ENCODE peak calls at places on chromosomes 12 and 14, in five cellular contexts. O is astrocyte of the spinal cord, B is cardiac fibroblast, S is BJ, K is fibroblast of pulmonary artery. U is an unnamed sample.

GRCh38 chr12:94057262-94058151 is 90.9 kb upstream of the PLXNC1 start:
- DNase-seq in S (no peak), K (no peak), B (no peak), O (no peak), U (no peak)

GRCh38 chr12:95784286-95784685 is 6.3 kb downstream of the NTN4 start:
- DNase-seq in K (no peak), O (peak; percentile 42), S (no peak), B (peak; percentile 76), U (peak; percentile 46)

GRCh38 chr12:91914701-91915100 is 230.9 kb downstream of the BTG1 start:
- DNase-seq in S (no peak), K (no peak), B (no peak), O (no peak), U (no peak)

GRCh38 chr12:106841471-106842302 is 67.2 kb downstream of the RIC8B start:
- DNase-seq in K (peak; percentile 72), O (peak; percentile 59), B (peak; percentile 69), S (peak; percentile 18), U (peak; percentile 50)

GRCh38 chr14:96119947-96120346 is 80.8 kb downstream of the C14orf132 start:
- DNase-seq in O (no peak), K (no peak), S (no peak), B (peak; percentile 23), U (no peak)

GRCh38 chr14:55588259-55588699 is 8.3 kb downstream of the KTN1 start:
- DNase-seq in K (no peak), O (peak; percentile 43), S (no peak), B (peak; percentile 44), U (peak; percentile 59)

GRCh38 chr14:61561657-61562276 is 133.5 kb upstream of the HIF1A start:
- DNase-seq in K (peak; percentile 100), O (peak; percentile 97), B (peak; percentile 99), S (peak; percentile 95), U (peak; percentile 98)

GRCh38 chr12:120314220-120314619 is 12.1 kb downstream of the SIRT4 start:
- DNase-seq in S (no peak), K (no peak), O (no peak), B (peak; percentile 10), U (no peak)

GRCh38 chr12:69987453-69988102 is 162.6 kb downstream of the MYRFL start:
- DNase-seq in S (peak; percentile 85), O (peak; percentile 82), B (peak; percentile 96), K (peak; percentile 98), U (peak; percentile 97)

GRCh38 chr14:44945264-44945663 is 16.5 kb downstream of the KLHL28 start:
- DNase-seq in B (peak; percentile 47), S (peak; percentile 33), O (peak; percentile 65), K (peak; percentile 44), U (no peak)

GRCh38 chr12:5267603-5268423 is 164.1 kb upstream of the NTF3 start:
- DNase-seq in K (no peak), S (no peak), B (no peak), O (peak; percentile 15), U (no peak)

GRCh38 chr12:54404061-54405004 is 14.7 kb downstream of the ITGA5 start:
- DNase-seq in B (peak; percentile 77), S (no peak), K (peak; percentile 76), O (peak; percentile 62), U (peak; percentile 67)

GRCh38 chr12:5184159-5184558 is 140.5 kb downstream of the KCNA5 start:
- DNase-seq in S (no peak), O (no peak), B (no peak), K (no peak), U (no peak)

GRCh38 chr12:108017658-108018057 is 111.4 kb upstream of the WSCD2 start:
- DNase-seq in B (no peak), K (no peak), S (no peak), O (no peak), U (no peak)

GRCh38 chr12:92208613-92209121 is 63.0 kb upstream of the BTG1 start:
- DNase-seq in O (peak; percentile 70), B (peak; percentile 74), K (peak; percentile 74), S (no peak), U (peak; percentile 87)

DNA sequence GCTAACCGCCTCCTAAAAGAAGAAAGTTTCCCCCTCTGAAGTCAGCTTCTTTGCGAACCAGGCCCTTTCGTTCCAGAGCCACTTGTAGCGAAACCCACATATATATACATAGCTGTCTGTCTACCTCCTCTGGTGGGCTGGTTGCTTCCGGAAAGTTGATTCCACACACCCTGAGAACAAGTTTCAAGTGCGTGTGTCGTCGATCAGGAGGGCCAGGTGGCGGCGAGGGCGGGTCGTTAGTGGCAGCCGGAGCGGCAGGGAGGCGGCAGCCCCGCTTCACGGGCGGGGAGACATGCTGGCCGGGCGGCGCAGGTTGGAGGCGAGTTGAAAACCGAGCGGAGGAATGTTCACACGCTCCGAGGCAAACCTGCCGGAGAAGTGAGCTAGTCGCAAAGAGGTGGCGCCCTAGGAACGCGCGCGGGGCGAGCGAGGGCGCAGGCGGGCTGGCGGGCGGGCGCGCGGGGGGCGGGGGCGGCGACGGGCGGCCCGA is 2.6 kb downstream of the PTHLH start:
- DNase-seq in K (peak; percentile 61), B (peak; percentile 65), O (peak; percentile 57), S (no peak), U (peak; percentile 90)
- TF ChIP-seq CTCF in K (no peak), B (no peak), O (no peak), S (peak; percentile 19), U (no peak)

DNA sequence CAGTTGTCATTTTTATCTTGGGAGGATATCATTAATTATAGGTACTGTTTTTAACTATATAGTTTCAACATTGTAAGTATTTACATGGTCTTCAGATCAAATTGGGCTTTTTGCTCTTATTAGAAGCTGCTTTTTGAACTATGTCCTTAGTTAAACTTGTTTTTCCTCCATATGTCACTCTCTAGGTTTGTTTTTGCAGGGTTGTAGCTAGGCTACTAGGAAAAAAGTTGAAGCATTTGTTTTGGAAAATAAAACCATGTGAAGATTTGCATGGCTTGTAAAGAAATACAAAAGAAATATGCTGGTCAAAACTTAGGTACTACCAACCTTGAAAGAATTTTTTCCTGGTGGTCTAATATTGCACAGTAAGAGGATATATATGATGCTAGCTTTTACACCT is 3.4 kb downstream of the ARID2 start:
- DNase-seq in B (peak; percentile 11), O (peak; percentile 16), S (no peak), K (peak; percentile 16), U (no peak)
- H3K4me3 ChIP-seq in B (no peak overlapping the region), O (no peak overlapping the region), S (no peak overlapping the region), K (no peak overlapping the region), U (no peak overlapping the region)

GRCh38 chr14:28772613-28773012 is 6.0 kb downstream of the FOXG1 start:
- DNase-seq in S (no peak), B (no peak), K (no peak), O (no peak), U (no peak)

GRCh38 chr14:28773917-28774691 is 7.5 kb downstream of the FOXG1 start:
- DNase-seq in K (peak; percentile 64), S (no peak), O (peak; percentile 71), B (peak; percentile 58), U (peak; percentile 51)

GRCh38 chr14:28774764-28775738 is 8.5 kb downstream of the FOXG1 start:
- DNase-seq in S (no peak), B (no peak), O (no peak), K (no peak), U (no peak)

GRCh38 chr14:28771168-28771567 is 4.6 kb downstream of the FOXG1 start:
- DNase-seq in S (no peak), O (no peak), K (no peak), B (no peak), U (no peak)

DNA sequence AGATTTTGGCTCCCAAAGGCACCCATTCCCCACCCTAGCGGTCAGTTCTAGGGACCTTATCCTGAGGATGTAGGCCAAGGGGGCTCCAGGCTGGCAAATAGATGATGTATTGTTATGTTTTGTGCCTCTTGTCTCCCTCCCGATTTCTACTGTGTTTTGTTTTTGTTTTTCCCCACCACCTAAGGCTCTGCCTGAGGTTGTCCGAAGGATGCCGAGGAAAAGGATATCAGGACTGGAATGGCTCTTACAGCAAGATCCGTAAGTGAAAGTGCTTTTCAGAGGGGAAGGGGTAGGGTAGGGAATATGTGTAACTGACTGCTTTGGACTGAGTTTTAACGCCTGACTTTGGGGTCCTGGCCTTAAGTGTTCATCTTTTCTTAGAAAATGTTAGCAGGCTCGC is 6.6 kb downstream of the FOXG1 start:
- DNase-seq in S (no peak), O (no peak), K (no peak), B (no peak), U (no peak)
- TF ChIP-seq CTCF in S (no peak), O (peak; percentile 2), K (no peak), B (no peak), U (no peak)

GRCh38 chr14:102063808-102064429 is 22.9 kb downstream of the HSP90AA1 start:
- DNase-seq in B (no peak), K (no peak), O (no peak), S (no peak), U (no peak)
- H3K4me3 ChIP-seq in B (no peak overlapping the region), K (no peak overlapping the region), O (no peak overlapping the region), S (no peak overlapping the region), U (no peak overlapping the region)

GRCh38 chr12:105382771-105383632 is 52.5 kb downstream of the C12orf75 start:
- DNase-seq in S (peak; percentile 39), B (peak; percentile 85), K (peak; percentile 86), O (peak; percentile 72), U (peak; percentile 75)

GRCh38 chr12:105385141-105385540 is 54.6 kb downstream of the C12orf75 start:
- DNase-seq in K (peak; percentile 13), S (no peak), B (peak; percentile 40), O (peak; percentile 44), U (peak; percentile 56)

GRCh38 chr12:105384220-105384619 is 53.7 kb downstream of the C12orf75 start:
- DNase-seq in O (no peak), S (no peak), K (no peak), B (no peak), U (no peak)

GRCh38 chr12:105386431-105386830 is 55.9 kb downstream of the C12orf75 start:
- DNase-seq in O (no peak), K (no peak), B (no peak), S (no peak), U (no peak)
- TF ChIP-seq CTCF in O (no peak), K (no peak), B (no peak), S (no peak), U (no peak)